ENCODE peak calls at places on chromosomes 5 and 9, in four cellular contexts. P is GM12865; F is IMR-90; H is CD4-positive, alpha-beta T cell. L is an unnamed sample.

GRCh38 chr9:136055715-136056545 is 39.2 kb downstream of the NACC2 start:
- DNase-seq in P (no peak), F (no peak), H (no peak), L (no peak)

GRCh38 chr9:115400801-115401200 is 282.8 kb upstream of the TNC start:
- DNase-seq in P (no peak), F (peak), H (no peak), L (no peak)

GRCh38 chr5:52864376-52864775 is 76.7 kb downstream of the ITGA1 start:
- DNase-seq in P (no peak), F (peak), H (no peak), L (no peak)

GRCh38 chr5:21236104-21236503 is 1248.1 kb upstream of the CDH18 start:
- DNase-seq in P (no peak), F (no peak), H (no peak), L (no peak)

GRCh38 chr5:16976625-16977008 is 40.5 kb upstream of the MYO10 start:
- DNase-seq in P (peak), F (no peak), H (no peak), L (no peak)

GRCh38 chr5:14268236-14268701 is 125.1 kb downstream of the TRIO start:
- DNase-seq in P (no peak), F (peak), H (no peak), L (peak)

GRCh38 chr9:33959725-33960124 is 89.0 kb downstream of the UBAP2 start:
- DNase-seq in P (no peak), F (no peak), H (no peak), L (no peak)

GRCh38 chr9:93587651-93588347 is 11.4 kb downstream of the PHF2 start:
- DNase-seq in P (no peak), F (no peak), H (no peak), L (no peak)

GRCh38 chr5:135739383-135739961 is 95.0 kb upstream of the SLC25A48 start:
- DNase-seq in P (no peak), F (no peak), H (no peak), L (no peak)

GRCh38 chr9:100377015-100377414 is 24.3 kb upstream of the TEX10 start:
- DNase-seq in P (no peak), F (peak), H (no peak), L (no peak)

GRCh38 chr9:127311239-127311741 is 46.7 kb downstream of the GARNL3 start:
- DNase-seq in P (peak), F (peak), H (peak), L (peak)

GRCh38 chr5:35365756-35366155 is 135.5 kb upstream of the PRLR start:
- DNase-seq in P (no peak), F (no peak), H (no peak), L (no peak)

GRCh38 chr5:125870271-125870670 is 552.9 kb upstream of the GRAMD2B start:
- DNase-seq in P (no peak), F (peak), H (no peak), L (no peak)

GRCh38 chr9:89606567-89607311 is 1.9 kb downstream of the GADD45G start:
- DNase-seq in P (no peak), F (peak), H (no peak), L (no peak)

GRCh38 chr5:132718544-132719312 is 18.6 kb downstream of the KIF3A start:
- DNase-seq in P (no peak), F (no peak), H (no peak), L (no peak)

GRCh38 chr5:132714456-132715307 is 22.7 kb downstream of the KIF3A start:
- DNase-seq in P (peak), F (peak), H (no peak), L (no peak)
- TF ChIP-seq CTCF in P (peak), F (peak), H (peak), L (peak)

GRCh38 chr5:758698-759053 is 25.9 kb downstream of the ZDHHC11B start:
- DNase-seq in P (no peak), F (no peak), H (no peak), L (no peak)
- TF ChIP-seq CTCF in P (no peak), F (no peak), H (no peak), L (no peak)

GRCh38 chr5:133232435-133232834 is 180.6 kb downstream of the HSPA4 start:
- DNase-seq in P (no peak), F (no peak), H (no peak), L (no peak)
- TF ChIP-seq CTCF in P (no peak), F (no peak), H (no peak), L (no peak)

DNA sequence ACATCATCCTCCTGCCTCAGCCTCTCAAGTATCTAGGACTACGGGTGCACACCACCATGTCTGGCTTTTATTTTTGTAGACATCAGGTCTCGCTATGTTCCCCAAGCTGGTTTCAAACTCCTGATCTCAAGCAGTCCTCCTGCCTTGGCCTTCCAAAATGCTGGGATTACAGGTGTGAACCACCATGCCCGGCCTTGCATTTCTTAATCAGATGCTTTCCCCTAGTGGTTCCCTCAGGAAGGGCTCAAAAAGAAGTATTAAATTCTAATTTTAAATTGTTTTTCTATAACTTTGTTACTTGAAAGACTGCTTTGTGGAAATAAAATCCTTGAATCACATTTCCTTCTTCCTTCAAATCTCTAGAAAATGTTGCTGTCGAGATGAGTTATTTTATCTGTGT is 79.5 kb upstream of the ROR2 start:
- DNase-seq in P (no peak), F (no peak), H (no peak), L (no peak)
- TF ChIP-seq CTCF in P (no peak), F (peak), H (no peak), L (no peak)

DNA sequence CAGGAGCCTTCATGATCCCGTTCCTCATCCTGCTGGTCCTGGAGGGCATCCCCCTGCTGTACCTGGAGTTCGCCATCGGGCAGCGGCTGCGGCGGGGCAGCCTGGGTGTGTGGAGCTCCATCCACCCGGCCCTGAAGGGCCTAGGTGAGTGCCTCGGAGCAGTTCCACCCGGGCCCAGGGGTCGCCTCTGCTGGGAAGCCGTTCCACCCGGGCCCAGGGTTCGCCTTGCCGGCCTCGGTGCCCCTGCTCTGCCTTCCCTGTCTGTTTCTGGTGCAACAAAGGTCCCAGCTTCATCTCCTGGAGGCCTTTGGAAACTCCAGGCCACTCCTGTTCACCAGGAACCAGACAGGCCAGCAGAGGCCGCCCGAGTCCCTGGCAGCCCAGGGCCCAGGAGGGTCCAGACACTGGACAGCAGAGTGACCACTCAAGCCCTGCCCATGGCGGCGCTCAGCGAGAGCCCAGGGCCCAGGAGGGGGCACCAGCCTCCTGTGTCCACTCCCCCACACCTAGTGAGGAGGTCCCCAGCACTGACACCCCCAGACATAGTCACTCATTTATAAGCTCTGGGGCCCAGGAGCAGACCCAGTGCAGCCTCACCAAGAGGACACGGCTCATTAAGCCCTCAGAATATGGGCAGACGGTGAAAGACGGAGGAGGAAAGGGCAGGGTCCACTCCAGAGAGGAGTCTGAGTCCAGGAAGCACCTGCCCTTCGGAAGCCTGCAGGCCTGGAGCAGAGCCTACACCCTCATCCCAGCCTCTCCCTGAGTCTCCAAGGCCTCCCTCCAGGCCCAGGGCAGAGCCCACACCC is 7.6 kb downstream of the SLC6A19 start:
- DNase-seq in P (no peak), F (no peak), H (no peak), L (no peak)
- TF ChIP-seq CTCF in P (peak), F (peak), H (no peak), L (no peak)

GRCh38 chr5:76960004-76960625 is 7.3 kb downstream of the CRHBP start:
- DNase-seq in P (peak), F (no peak), H (no peak), L (no peak)
- TF ChIP-seq CTCF in P (no peak), F (no peak), H (no peak), L (no peak)

GRCh38 chr5:43017438-43017820 is 22.7 kb downstream of the ANXA2R start:
- DNase-seq in P (peak), F (peak), H (peak), L (no peak)

GRCh38 chr5:43024217-43024616 is 15.9 kb downstream of the ANXA2R start:
- DNase-seq in P (no peak), F (no peak), H (no peak), L (no peak)

GRCh38 chr5:43019293-43019614 is 20.9 kb downstream of the ANXA2R start:
- DNase-seq in P (no peak), F (no peak), H (no peak), L (no peak)

GRCh38 chr5:43019615-43020293 is 20.4 kb downstream of the ANXA2R start:
- DNase-seq in P (peak), F (peak), H (peak), L (no peak)

GRCh38 chr5:43020294-43020711 is 19.8 kb downstream of the ANXA2R start:
- DNase-seq in P (no peak), F (peak), H (no peak), L (no peak)
- TF ChIP-seq CTCF in P (no peak), F (no peak), H (peak), L (no peak)

GRCh38 chr9:36791204-36791948 is 218.7 kb downstream of the MELK start:
- DNase-seq in P (no peak), F (no peak), H (no peak), L (no peak)

GRCh38 chr9:36789886-36790285 is 217.2 kb downstream of the MELK start:
- DNase-seq in P (no peak), F (no peak), H (no peak), L (no peak)

GRCh38 chr9:36796671-36797419 is 224.2 kb downstream of the MELK start:
- DNase-seq in P (no peak), F (no peak), H (no peak), L (no peak)

GRCh38 chr9:36797471-36798220 is 225.0 kb downstream of the MELK start:
- DNase-seq in P (no peak), F (no peak), H (no peak), L (no peak)

DNA sequence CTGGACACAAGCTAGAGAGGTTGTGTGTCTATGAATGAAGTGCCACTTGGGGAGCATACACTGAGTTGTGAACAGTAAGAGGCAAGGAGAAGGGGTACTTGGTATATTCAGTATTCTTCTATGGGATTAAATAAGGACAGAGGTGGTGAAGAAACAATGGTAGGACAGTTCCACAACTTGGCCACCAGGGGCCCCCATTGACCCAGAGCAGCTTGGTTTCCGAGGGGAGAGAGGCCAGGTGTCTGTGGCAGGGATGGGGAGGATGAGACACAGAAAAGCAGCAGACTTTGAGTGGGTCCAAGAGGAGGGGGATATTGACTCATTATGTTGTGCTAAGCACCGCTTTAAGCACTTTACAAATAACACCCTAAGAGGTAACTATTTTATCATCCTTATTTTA is 220.6 kb downstream of the MELK start:
- DNase-seq in P (peak), F (no peak), H (no peak), L (no peak)
- TF ChIP-seq CTCF in P (peak), F (no peak), H (no peak), L (no peak)